ENCODE peak calls at places on chromosomes 3 and 15, in six cellular contexts. One of them, this sample, is unnamed.

GRCh38 chr3:57840445-57840844 is 84.3 kb downstream of the SLMAP start:
- DNase-seq in occipital lobe: no peak
- DNase-seq in uterus: no peak
- DNase-seq in HepG2: no peak
- DNase-seq in K562: no peak
- DNase-seq in stimulated activated effector memory CD8-positive, alpha-beta T cell treated with anti-CD3 and anti-CD28 coated beads, Interleukin-12 subunit alpha, Interleukin-12 subunit beta, amount 100 ng/mL, for 72 hours: no peak
- DNase-seq in this sample: no peak

GRCh38 chr15:80567721-80568157 is 127.4 kb upstream of the ABHD17C start:
- DNase-seq in HepG2: peak
- DNase-seq in uterus: peak
- DNase-seq in stimulated activated effector memory CD8-positive, alpha-beta T cell treated with anti-CD3 and anti-CD28 coated beads, Interleukin-12 subunit alpha, Interleukin-12 subunit beta, amount 100 ng/mL, for 72 hours: no peak
- DNase-seq in occipital lobe: peak
- DNase-seq in K562: peak
- DNase-seq in this sample: peak

GRCh38 chr3:49627634-49628033 is 46.5 kb upstream of the APEH start:
- DNase-seq in HepG2: no peak
- DNase-seq in occipital lobe: no peak
- DNase-seq in stimulated activated effector memory CD8-positive, alpha-beta T cell treated with anti-CD3 and anti-CD28 coated beads, Interleukin-12 subunit alpha, Interleukin-12 subunit beta, amount 100 ng/mL, for 72 hours: no peak
- DNase-seq in uterus: no peak
- DNase-seq in K562: no peak
- DNase-seq in this sample: no peak

GRCh38 chr3:124952456-124952855 is 17.9 kb upstream of the MUC13 start:
- DNase-seq in uterus: no peak
- DNase-seq in stimulated activated effector memory CD8-positive, alpha-beta T cell treated with anti-CD3 and anti-CD28 coated beads, Interleukin-12 subunit alpha, Interleukin-12 subunit beta, amount 100 ng/mL, for 72 hours: no peak
- DNase-seq in HepG2: peak
- DNase-seq in K562: no peak
- DNase-seq in occipital lobe: no peak
- DNase-seq in this sample: no peak

GRCh38 chr3:125165189-125165947 is 47.2 kb downstream of the SLC12A8 start:
- DNase-seq in HepG2: peak
- DNase-seq in occipital lobe: no peak
- DNase-seq in K562: no peak
- DNase-seq in uterus: no peak
- DNase-seq in stimulated activated effector memory CD8-positive, alpha-beta T cell treated with anti-CD3 and anti-CD28 coated beads, Interleukin-12 subunit alpha, Interleukin-12 subunit beta, amount 100 ng/mL, for 72 hours: no peak
- DNase-seq in this sample: peak

GRCh38 chr3:129888739-129889138 is 4.8 kb downstream of the TMCC1 start:
- DNase-seq in stimulated activated effector memory CD8-positive, alpha-beta T cell treated with anti-CD3 and anti-CD28 coated beads, Interleukin-12 subunit alpha, Interleukin-12 subunit beta, amount 100 ng/mL, for 72 hours: no peak
- DNase-seq in HepG2: no peak
- DNase-seq in K562: peak
- DNase-seq in occipital lobe: no peak
- DNase-seq in uterus: no peak
- DNase-seq in this sample: no peak

GRCh38 chr3:129226374-129226773 is 23.0 kb upstream of the COPG1 start:
- DNase-seq in uterus: peak
- DNase-seq in K562: peak
- DNase-seq in HepG2: no peak
- DNase-seq in occipital lobe: peak
- DNase-seq in stimulated activated effector memory CD8-positive, alpha-beta T cell treated with anti-CD3 and anti-CD28 coated beads, Interleukin-12 subunit alpha, Interleukin-12 subunit beta, amount 100 ng/mL, for 72 hours: no peak
- DNase-seq in this sample: no peak

GRCh38 chr3:194134757-194135515 is 1.0 kb upstream of the HES1 start:
- DNase-seq in K562: peak
- DNase-seq in stimulated activated effector memory CD8-positive, alpha-beta T cell treated with anti-CD3 and anti-CD28 coated beads, Interleukin-12 subunit alpha, Interleukin-12 subunit beta, amount 100 ng/mL, for 72 hours: peak
- DNase-seq in uterus: peak
- DNase-seq in HepG2: peak
- DNase-seq in occipital lobe: peak
- DNase-seq in this sample: peak

GRCh38 chr15:87267798-87268197 is 988.7 kb downstream of the NTRK3 start:
- DNase-seq in stimulated activated effector memory CD8-positive, alpha-beta T cell treated with anti-CD3 and anti-CD28 coated beads, Interleukin-12 subunit alpha, Interleukin-12 subunit beta, amount 100 ng/mL, for 72 hours: no peak
- DNase-seq in uterus: no peak
- DNase-seq in K562: no peak
- DNase-seq in occipital lobe: no peak
- DNase-seq in HepG2: no peak
- DNase-seq in this sample: no peak

GRCh38 chr3:116863842-116864626 is 154.5 kb downstream of the TUSC7 start:
- DNase-seq in K562: peak
- DNase-seq in uterus: no peak
- DNase-seq in HepG2: peak
- DNase-seq in occipital lobe: peak
- DNase-seq in stimulated activated effector memory CD8-positive, alpha-beta T cell treated with anti-CD3 and anti-CD28 coated beads, Interleukin-12 subunit alpha, Interleukin-12 subunit beta, amount 100 ng/mL, for 72 hours: no peak
- DNase-seq in this sample: peak

GRCh38 chr3:36149447-36149865 is 230.8 kb upstream of the STAC start:
- DNase-seq in stimulated activated effector memory CD8-positive, alpha-beta T cell treated with anti-CD3 and anti-CD28 coated beads, Interleukin-12 subunit alpha, Interleukin-12 subunit beta, amount 100 ng/mL, for 72 hours: no peak
- DNase-seq in uterus: no peak
- DNase-seq in K562: no peak
- DNase-seq in occipital lobe: no peak
- DNase-seq in HepG2: no peak
- DNase-seq in this sample: no peak

GRCh38 chr3:10594915-10595314 is 89.5 kb upstream of the ATP2B2 start:
- DNase-seq in HepG2: peak
- DNase-seq in uterus: no peak
- DNase-seq in stimulated activated effector memory CD8-positive, alpha-beta T cell treated with anti-CD3 and anti-CD28 coated beads, Interleukin-12 subunit alpha, Interleukin-12 subunit beta, amount 100 ng/mL, for 72 hours: peak
- DNase-seq in K562: peak
- DNase-seq in occipital lobe: no peak
- DNase-seq in this sample: peak

GRCh38 chr3:186339180-186339912 is 22.7 kb downstream of the DGKG start:
- DNase-seq in occipital lobe: no peak
- DNase-seq in uterus: no peak
- DNase-seq in stimulated activated effector memory CD8-positive, alpha-beta T cell treated with anti-CD3 and anti-CD28 coated beads, Interleukin-12 subunit alpha, Interleukin-12 subunit beta, amount 100 ng/mL, for 72 hours: no peak
- DNase-seq in HepG2: no peak
- DNase-seq in K562: no peak
- DNase-seq in this sample: no peak

GRCh38 chr15:74209997-74210573 is 7.5 kb upstream of the STRA6 start:
- DNase-seq in uterus: no peak
- DNase-seq in stimulated activated effector memory CD8-positive, alpha-beta T cell treated with anti-CD3 and anti-CD28 coated beads, Interleukin-12 subunit alpha, Interleukin-12 subunit beta, amount 100 ng/mL, for 72 hours: no peak
- DNase-seq in HepG2: no peak
- DNase-seq in K562: peak
- DNase-seq in occipital lobe: no peak
- DNase-seq in this sample: no peak

GRCh38 chr15:84880007-84880406 is 4.5 kb upstream of the SLC28A1 start:
- DNase-seq in K562: no peak
- DNase-seq in uterus: no peak
- DNase-seq in HepG2: no peak
- DNase-seq in occipital lobe: no peak
- DNase-seq in stimulated activated effector memory CD8-positive, alpha-beta T cell treated with anti-CD3 and anti-CD28 coated beads, Interleukin-12 subunit alpha, Interleukin-12 subunit beta, amount 100 ng/mL, for 72 hours: no peak
- DNase-seq in this sample: no peak

GRCh38 chr3:173502983-173503568 is 105.5 kb downstream of the NLGN1 start:
- DNase-seq in K562: no peak
- DNase-seq in HepG2: no peak
- DNase-seq in occipital lobe: no peak
- DNase-seq in stimulated activated effector memory CD8-positive, alpha-beta T cell treated with anti-CD3 and anti-CD28 coated beads, Interleukin-12 subunit alpha, Interleukin-12 subunit beta, amount 100 ng/mL, for 72 hours: no peak
- DNase-seq in uterus: no peak
- DNase-seq in this sample: peak

GRCh38 chr3:128194843-128195242 is 41.6 kb downstream of the EEFSEC start:
- DNase-seq in K562: peak
- DNase-seq in stimulated activated effector memory CD8-positive, alpha-beta T cell treated with anti-CD3 and anti-CD28 coated beads, Interleukin-12 subunit alpha, Interleukin-12 subunit beta, amount 100 ng/mL, for 72 hours: no peak
- DNase-seq in HepG2: no peak
- DNase-seq in uterus: peak
- DNase-seq in occipital lobe: no peak
- DNase-seq in this sample: no peak

GRCh38 chr3:128082545-128082944 is 30.3 kb downstream of the SEC61A1 start:
- DNase-seq in K562: no peak
- DNase-seq in stimulated activated effector memory CD8-positive, alpha-beta T cell treated with anti-CD3 and anti-CD28 coated beads, Interleukin-12 subunit alpha, Interleukin-12 subunit beta, amount 100 ng/mL, for 72 hours: no peak
- DNase-seq in uterus: no peak
- DNase-seq in HepG2: no peak
- DNase-seq in occipital lobe: no peak
- DNase-seq in this sample: no peak

GRCh38 chr3:142987707-142988106 is 13.7 kb upstream of the U2SURP start:
- DNase-seq in stimulated activated effector memory CD8-positive, alpha-beta T cell treated with anti-CD3 and anti-CD28 coated beads, Interleukin-12 subunit alpha, Interleukin-12 subunit beta, amount 100 ng/mL, for 72 hours: no peak
- DNase-seq in K562: no peak
- DNase-seq in uterus: no peak
- DNase-seq in HepG2: no peak
- DNase-seq in occipital lobe: no peak
- DNase-seq in this sample: no peak

GRCh38 chr3:10173926-10174435 is 9.3 kb downstream of the IRAK2 start:
- DNase-seq in occipital lobe: peak
- DNase-seq in K562: peak
- DNase-seq in uterus: peak
- DNase-seq in HepG2: peak
- DNase-seq in stimulated activated effector memory CD8-positive, alpha-beta T cell treated with anti-CD3 and anti-CD28 coated beads, Interleukin-12 subunit alpha, Interleukin-12 subunit beta, amount 100 ng/mL, for 72 hours: no peak
- DNase-seq in this sample: no peak

GRCh38 chr3:46576-46975 is 150.0 kb upstream of the CHL1 start:
- DNase-seq in occipital lobe: no peak
- DNase-seq in stimulated activated effector memory CD8-positive, alpha-beta T cell treated with anti-CD3 and anti-CD28 coated beads, Interleukin-12 subunit alpha, Interleukin-12 subunit beta, amount 100 ng/mL, for 72 hours: no peak
- DNase-seq in K562: no peak
- DNase-seq in HepG2: no peak
- DNase-seq in uterus: no peak
- DNase-seq in this sample: no peak

GRCh38 chr3:4830586-4830914 is 148.7 kb upstream of the BHLHE40 start:
- DNase-seq in occipital lobe: no peak
- DNase-seq in K562: no peak
- DNase-seq in uterus: no peak
- DNase-seq in stimulated activated effector memory CD8-positive, alpha-beta T cell treated with anti-CD3 and anti-CD28 coated beads, Interleukin-12 subunit alpha, Interleukin-12 subunit beta, amount 100 ng/mL, for 72 hours: no peak
- DNase-seq in HepG2: no peak
- DNase-seq in this sample: no peak

GRCh38 chr15:100224206-100225185 is 117.3 kb downstream of the ADAMTS17 start:
- DNase-seq in stimulated activated effector memory CD8-positive, alpha-beta T cell treated with anti-CD3 and anti-CD28 coated beads, Interleukin-12 subunit alpha, Interleukin-12 subunit beta, amount 100 ng/mL, for 72 hours: no peak
- DNase-seq in occipital lobe: no peak
- DNase-seq in K562: no peak
- DNase-seq in HepG2: no peak
- DNase-seq in uterus: no peak
- DNase-seq in this sample: no peak

GRCh38 chr3:187044206-187044605 is 95.1 kb downstream of the RPL39L start:
- DNase-seq in occipital lobe: no peak
- DNase-seq in HepG2: no peak
- DNase-seq in K562: no peak
- DNase-seq in uterus: no peak
- DNase-seq in stimulated activated effector memory CD8-positive, alpha-beta T cell treated with anti-CD3 and anti-CD28 coated beads, Interleukin-12 subunit alpha, Interleukin-12 subunit beta, amount 100 ng/mL, for 72 hours: no peak
- DNase-seq in this sample: no peak

GRCh38 chr3:72625616-72626337 is 222.5 kb downstream of the SHQ1 start:
- DNase-seq in occipital lobe: no peak
- DNase-seq in uterus: no peak
- DNase-seq in HepG2: peak
- DNase-seq in stimulated activated effector memory CD8-positive, alpha-beta T cell treated with anti-CD3 and anti-CD28 coated beads, Interleukin-12 subunit alpha, Interleukin-12 subunit beta, amount 100 ng/mL, for 72 hours: no peak
- DNase-seq in K562: no peak
- DNase-seq in this sample: no peak

GRCh38 chr3:129783470-129783869 is 110.0 kb downstream of the TMCC1 start:
- DNase-seq in K562: no peak
- DNase-seq in HepG2: no peak
- DNase-seq in occipital lobe: no peak
- DNase-seq in stimulated activated effector memory CD8-positive, alpha-beta T cell treated with anti-CD3 and anti-CD28 coated beads, Interleukin-12 subunit alpha, Interleukin-12 subunit beta, amount 100 ng/mL, for 72 hours: no peak
- DNase-seq in uterus: no peak
- DNase-seq in this sample: no peak